ENCODE peak calls at places on chromosomes 12 and 14, in nine cellular contexts. N is NCI-H1092, D is germinal center, G is kidney tubule cell, Y is SW480, I is cardiac septum, V is esophagus squamous epithelium, S is frontal cortex, A is mucosa of descending colon. U is an unnamed sample.

GRCh38 chr12:115623764-115624334 is 653.6 kb downstream of the MED13L start:
- DNase-seq in V (no peak), I (peak; percentile 87), S (no peak), N (no peak), A (no peak), G (no peak), Y (no peak), D (no peak), U (no peak)

GRCh38 chr14:104954746-104955395 is 23.3 kb downstream of the AHNAK2 start:
- DNase-seq in Y (no peak), N (no peak), V (no peak), G (no peak), I (no peak), A (no peak), D (no peak), S (no peak), U (no peak)

GRCh38 chr12:1936406-1937320 is 18.2 kb upstream of the CACNA2D4 start:
- DNase-seq in A (peak; percentile 86), D (no peak), V (no peak), I (no peak), N (peak; percentile 79), S (peak; percentile 75), Y (no peak), G (peak; percentile 75), U (no peak)

GRCh38 chr12:9869307-9870161 is at the start of gene CLEC2B:
- DNase-seq in G (peak; percentile 55), I (no peak), S (no peak), A (no peak), N (no peak), Y (peak; percentile 33), V (no peak), D (no peak), U (no peak)

GRCh38 chr14:100049220-100049619 is 16.0 kb upstream of the EVL start:
- DNase-seq in A (no peak), S (no peak), V (no peak), N (no peak), Y (no peak), G (no peak), I (no peak), D (no peak), U (no peak)

GRCh38 chr14:91317381-91318313 is 73.1 kb upstream of the GPR68 start:
- DNase-seq in N (no peak), A (peak; percentile 94), I (peak; percentile 86), V (peak; percentile 26), G (peak; percentile 63), S (no peak), Y (no peak), D (peak; percentile 28), U (no peak)

GRCh38 chr12:68042212-68042699 is 53.0 kb downstream of the IFNG-AS1 start:
- DNase-seq in G (peak; percentile 28), S (no peak), Y (no peak), N (no peak), D (peak; percentile 17), A (no peak), I (no peak), V (no peak), U (no peak)

GRCh38 chr14:75375983-75376382 is 51.8 kb upstream of the JDP2 start:
- DNase-seq in G (no peak), V (no peak), A (no peak), N (no peak), S (no peak), Y (no peak), I (no peak), D (no peak), U (no peak)

GRCh38 chr12:51441583-51441982 is 17.0 kb downstream of the SLC4A8 start:
- DNase-seq in S (no peak), G (no peak), Y (peak; percentile 83), V (no peak), A (no peak), N (no peak), D (no peak), I (no peak), U (no peak)

GRCh38 chr12:8031872-8032241 is 659 bp upstream of the FOXJ2 start:
- DNase-seq in Y (peak; percentile 27), I (no peak), G (no peak), D (no peak), N (no peak), A (no peak), S (no peak), V (no peak), U (no peak)

GRCh38 chr14:105157872-105158271 is 10.7 kb downstream of the JAG2 start:
- DNase-seq in N (no peak), G (no peak), S (no peak), Y (no peak), I (no peak), D (no peak), A (no peak), V (no peak), U (no peak)

GRCh38 chr12:80044694-80045046 is 54.7 kb upstream of the OTOGL start:
- DNase-seq in N (no peak), Y (no peak), A (no peak), G (peak; percentile 90), V (no peak), I (no peak), D (no peak), S (no peak), U (no peak)

U was measured in SIG-M5.